ENCODE peak calls at places on chromosomes 1 and 21, in five cellular contexts. O is fibroblast of mammary gland, B is foreskin fibroblast, G is thoracic aorta, X is upper lobe of right lung. Y is an unnamed sample.

GRCh38 chr1:178362784-178363183 is 134.0 kb downstream of the CLEC20A start:
- DNase-seq in O (peak; percentile 87), B (peak; percentile 71), G (no peak), X (no peak), Y (no peak)

GRCh38 chr1:14924012-14924452 is 229.5 kb upstream of the TMEM51 start:
- DNase-seq in O (peak; percentile 45), B (peak; percentile 80), G (no peak), X (peak; percentile 91), Y (no peak)

GRCh38 chr1:38502772-38503171 is 356.8 kb downstream of the RRAGC start:
- DNase-seq in O (no peak), B (no peak), G (no peak), X (no peak), Y (no peak)

GRCh38 chr1:20472860-20473711 is 12.9 kb downstream of the CAMK2N1 start:
- DNase-seq in O (peak; percentile 67), B (peak; percentile 83), G (no peak), X (no peak), Y (no peak)

GRCh38 chr1:116393792-116394191 is 20.7 kb downstream of the ATP1A1 start:
- DNase-seq in O (no peak), B (no peak), G (no peak), X (no peak), Y (no peak)

GRCh38 chr1:47207811-47208373 is 18.1 kb upstream of the PDZK1IP1 start:
- DNase-seq in O (peak; percentile 55), B (no peak), G (no peak), X (no peak), Y (no peak)

GRCh38 chr1:159014003-159014571 is 4.4 kb downstream of the IFI16 start:
- DNase-seq in O (no peak), B (no peak), G (no peak), X (no peak), Y (no peak)

GRCh38 chr1:3912809-3913685 is 13.0 kb upstream of the C1orf174 start:
- DNase-seq in O (no peak), B (no peak), G (no peak), X (no peak), Y (no peak)

GRCh38 chr1:174149216-174149615 is 10.1 kb upstream of the RABGAP1L start:
- DNase-seq in O (no peak), B (no peak), G (no peak), X (no peak), Y (no peak)

GRCh38 chr21:39321424-39321823 is 8.0 kb upstream of the BRWD1 start:
- DNase-seq in O (no peak), B (no peak), G (no peak), X (no peak), Y (no peak)

GRCh38 chr1:55584521-55585401 is 369.6 kb upstream of the USP24 start:
- DNase-seq in O (peak; percentile 55), B (peak; percentile 71), G (no peak), X (no peak), Y (no peak)

GRCh38 chr1:98949606-98950005 is 55.1 kb downstream of the PLPPR5 start:
- DNase-seq in O (peak; percentile 31), B (no peak), G (no peak), X (no peak), Y (no peak)

GRCh38 chr1:63575340-63575826 is 17.8 kb upstream of the PGM1 start:
- DNase-seq in O (peak; percentile 46), B (peak; percentile 47), G (no peak), X (no peak), Y (no peak)

GRCh38 chr1:37793773-37794371 is at the start of gene MANEAL:
- DNase-seq in O (peak; percentile 42), B (peak; percentile 79), G (no peak), X (peak; percentile 82), Y (no peak)

GRCh38 chr1:118302145-118302544 is 117.1 kb upstream of the SPAG17 start:
- DNase-seq in O (peak; percentile 3), B (peak; percentile 4), G (no peak), X (no peak), Y (no peak)

GRCh38 chr1:83839566-83840173 is 159.3 kb downstream of the TTLL7 start:
- DNase-seq in O (peak; percentile 68), B (peak; percentile 81), G (no peak), X (no peak), Y (no peak)

GRCh38 chr1:192010406-192010805 is 147.9 kb upstream of the RGS18 start:
- DNase-seq in O (no peak), B (peak; percentile 60), G (no peak), X (no peak), Y (no peak)

GRCh38 chr1:34292472-34292871 is 115.8 kb downstream of the C1orf94 start:
- DNase-seq in O (no peak), B (no peak), G (no peak), X (no peak), Y (no peak)

GRCh38 chr1:183876284-183876683 is 71.4 kb downstream of the RGL1 start:
- DNase-seq in O (no peak), B (no peak), G (no peak), X (no peak), Y (no peak)

GRCh38 chr1:3923378-3924185 is 23.5 kb upstream of the C1orf174 start:
- DNase-seq in O (no peak), B (no peak), G (no peak), X (peak; percentile 32), Y (no peak)

GRCh38 chr1:167103236-167103894 is 9.5 kb downstream of the STYXL2 start:
- DNase-seq in O (peak; percentile 13), B (no peak), G (no peak), X (no peak), Y (no peak)

GRCh38 chr1:208154040-208154439 is 90.1 kb downstream of the PLXNA2 start:
- DNase-seq in O (no peak), B (no peak), G (no peak), X (no peak), Y (no peak)

GRCh38 chr1:147504801-147505303 is 36.4 kb upstream of the BCL9 start:
- DNase-seq in O (no peak), B (peak; percentile 35), G (no peak), X (no peak), Y (no peak)

GRCh38 chr1:216086678-216087077 is 336.6 kb downstream of the USH2A start:
- DNase-seq in O (no peak), B (no peak), G (no peak), X (no peak), Y (no peak)

GRCh38 chr1:28086651-28087050 is 1.8 kb downstream of the EYA3 start:
- DNase-seq in O (no peak), B (no peak), G (no peak), X (no peak), Y (no peak)

GRCh38 chr1:41622859-41623732 is 138.6 kb upstream of the EDN2 start:
- DNase-seq in O (no peak), B (peak; percentile 23), G (no peak), X (no peak), Y (no peak)

GRCh38 chr21:46390603-46391545 is 66.9 kb downstream of the PCNT start:
- DNase-seq in O (no peak), B (no peak), G (no peak), X (no peak), Y (no peak)

GRCh38 chr1:121483961-121484424 is 299.2 kb downstream of the SRGAP2C start:
- DNase-seq in O (peak; percentile 80), B (peak; percentile 81), G (no peak), X (no peak), Y (peak; percentile 2)

GRCh38 chr1:50318428-50318827 is 104.8 kb downstream of the DMRTA2 start:
- DNase-seq in O (no peak), B (no peak), G (no peak), X (no peak), Y (no peak)

GRCh38 chr1:5751833-5752714 is 240.2 kb downstream of the NPHP4 start:
- DNase-seq in O (no peak), B (no peak), G (no peak), X (no peak), Y (no peak)

GRCh38 chr1:48450505-48450904 is 21.5 kb downstream of the SPATA6 start:
- DNase-seq in O (no peak), B (peak; percentile 10), G (no peak), X (no peak), Y (no peak)

GRCh38 chr1:26225033-26225831 is 8.8 kb upstream of the CEP85 start:
- DNase-seq in O (peak; percentile 8), B (peak; percentile 52), G (no peak), X (peak; percentile 88), Y (no peak)

GRCh38 chr1:175192630-175193338 is at the start of gene KIAA0040:
- DNase-seq in O (no peak), B (peak; percentile 38), G (peak; percentile 51), X (peak; percentile 91), Y (no peak)

GRCh38 chr1:204196068-204196795 is at the start of gene KISS1:
- DNase-seq in O (no peak), B (no peak), G (no peak), X (no peak), Y (no peak)

GRCh38 chr1:204194771-204195170 is 1.5 kb downstream of the KISS1 start:
- DNase-seq in O (no peak), B (no peak), G (no peak), X (no peak), Y (no peak)

GRCh38 chr1:204198978-204199340 is 2.7 kb upstream of the KISS1 start:
- DNase-seq in O (no peak), B (no peak), G (no peak), X (no peak), Y (no peak)

GRCh38 chr1:204199579-204199978 is 3.3 kb upstream of the KISS1 start:
- DNase-seq in O (no peak), B (no peak), G (no peak), X (no peak), Y (no peak)

GRCh38 chr1:204197068-204197467 is 777 bp upstream of the KISS1 start:
- DNase-seq in O (no peak), B (no peak), G (no peak), X (no peak), Y (no peak)
- H3K4me3 ChIP-seq in O (no peak overlapping the region), B (no peak overlapping the region), G (no peak overlapping the region), X (no peak overlapping the region), Y (no peak overlapping the region)

GRCh38 chr21:37765501-37765900 is 150.8 kb downstream of the KCNJ6 start:
- DNase-seq in O (no peak), B (no peak), G (no peak), X (no peak), Y (no peak)
- TF ChIP-seq CTCF in O (no peak), B (no peak), G (no peak), X (no peak), Y (no peak)

DNA sequence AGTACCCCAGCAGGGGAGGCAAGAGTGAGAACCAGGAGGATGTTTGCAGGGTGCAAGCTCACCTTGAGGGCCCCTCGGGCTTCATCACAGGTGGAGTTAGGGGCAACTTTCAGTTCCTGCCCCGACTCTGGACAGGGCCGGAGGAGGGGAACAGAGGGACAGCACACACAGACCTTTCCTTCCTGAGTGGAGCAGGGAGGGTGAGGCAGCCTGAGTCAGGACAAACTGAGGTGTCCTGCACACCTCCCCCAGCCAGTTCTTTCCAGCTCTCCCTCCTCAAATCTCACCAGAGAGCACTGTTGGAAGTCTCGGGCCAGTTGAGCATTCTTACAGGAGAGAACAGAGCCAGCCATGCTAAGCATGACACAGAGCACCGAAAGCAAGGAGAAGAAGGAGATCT is 1.5 kb downstream of the ENTREP3 start:
- DNase-seq in O (no peak), B (peak; percentile 57), G (no peak), X (no peak), Y (no peak)
- H3K4me3 ChIP-seq in O (peak overlapping the region; percentile 61), B (peak overlapping the region; percentile 79), G (peak overlapping the region; percentile 77), X (no peak overlapping the region), Y (peak overlapping the region; percentile 82)

DNA sequence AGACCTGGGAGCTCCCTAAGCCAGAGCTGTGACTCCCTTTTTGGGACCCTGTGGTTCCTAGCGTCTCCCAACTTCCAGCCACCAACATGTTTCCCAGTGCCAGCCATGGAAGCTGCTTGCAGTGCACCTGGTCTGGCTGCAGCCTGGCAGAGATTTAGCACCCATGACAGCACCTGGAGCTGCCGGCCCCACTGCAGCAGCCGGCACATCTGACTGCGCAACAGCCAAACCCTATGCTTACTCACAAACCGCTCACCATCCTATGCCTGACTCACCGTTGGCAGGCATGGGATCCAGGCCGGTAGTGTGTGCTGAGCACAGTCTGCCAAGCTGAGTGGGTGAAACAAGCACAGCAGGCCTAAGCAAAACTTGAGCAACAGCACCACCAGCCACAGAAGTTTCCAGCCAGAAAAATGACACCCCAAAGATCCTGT is 435.9 kb upstream of the PRMT6 start:
- DNase-seq in O (peak; percentile 75), B (peak; percentile 82), G (no peak), X (peak; percentile 39), Y (peak; percentile 9)
- TF ChIP-seq CTCF in O (no peak), B (no peak), G (no peak), X (no peak), Y (no peak)

Y was measured in HFF-Myc.